ENCODE peak calls at places on chromosome 7, in five cellular contexts. U, S, P, Y and R are unnamed samples.

GRCh38 chr7:139451638-139452037 is 31.8 kb downstream of the KLRG2 start:
- DNase-seq in U (no peak), S (no peak), P (no peak), Y (no peak), R (no peak)

GRCh38 chr7:74206589-74207120 is 3.2 kb upstream of the LAT2 start:
- DNase-seq in U (peak; percentile 86), S (peak; percentile 77), P (peak; percentile 91), Y (peak; percentile 48), R (peak; percentile 88)

GRCh38 chr7:2092279-2092678 is 140.5 kb downstream of the MAD1L1 start:
- DNase-seq in U (no peak), S (no peak), P (no peak), Y (no peak), R (no peak)

GRCh38 chr7:21357146-21358097 is 70.5 kb upstream of the SP4 start:
- DNase-seq in U (no peak), S (no peak), P (no peak), Y (no peak), R (no peak)

GRCh38 chr7:141071855-141072547 is 1.9 kb upstream of the TMEM178B start:
- DNase-seq in U (peak; percentile 44), S (peak; percentile 13), P (no peak), Y (peak; percentile 57), R (no peak)

GRCh38 chr7:100865971-100866720 is 1.0 kb upstream of the TRIP6 start:
- DNase-seq in U (peak; percentile 72), S (no peak), P (peak; percentile 83), Y (no peak), R (no peak)

GRCh38 chr7:42972703-42973500 is 40.7 kb downstream of the MRPL32 start:
- DNase-seq in U (peak; percentile 10), S (peak; percentile 48), P (no peak), Y (no peak), R (peak; percentile 68)

GRCh38 chr7:107902381-107902780 is 11.4 kb downstream of the DLD start:
- DNase-seq in U (no peak), S (no peak), P (no peak), Y (no peak), R (no peak)

GRCh38 chr7:81482600-81483186 is 287.2 kb downstream of the HGF start:
- DNase-seq in U (no peak), S (peak; percentile 28), P (no peak), Y (peak; percentile 55), R (no peak)

GRCh38 chr7:40986351-40986873 is 716.5 kb downstream of the INHBA start:
- DNase-seq in U (no peak), S (peak; percentile 4), P (no peak), Y (no peak), R (no peak)

GRCh38 chr7:139051655-139052054 is 15.8 kb upstream of the ZC3HAV1L start:
- DNase-seq in U (no peak), S (no peak), P (no peak), Y (no peak), R (no peak)

GRCh38 chr7:135795846-135796570 is 47.4 kb upstream of the FAM180A start:
- DNase-seq in U (no peak), S (no peak), P (no peak), Y (no peak), R (no peak)

GRCh38 chr7:192701-193536 is 548 bp downstream of the FAM20C start:
- DNase-seq in U (peak; percentile 26), S (no peak), P (peak; percentile 47), Y (no peak), R (no peak)

GRCh38 chr7:79009647-79010046 is 443.8 kb downstream of the MAGI2 start:
- DNase-seq in U (no peak), S (no peak), P (no peak), Y (no peak), R (no peak)

GRCh38 chr7:45457591-45457990 is 116.6 kb upstream of the ADCY1 start:
- DNase-seq in U (no peak), S (no peak), P (no peak), Y (no peak), R (no peak)

GRCh38 chr7:125316451-125316850 is 386.8 kb upstream of the POT1 start:
- DNase-seq in U (no peak), S (no peak), P (no peak), Y (no peak), R (no peak)

GRCh38 chr7:1098243-1099153 is 10.6 kb downstream of the GPER1 start:
- DNase-seq in U (no peak), S (no peak), P (no peak), Y (no peak), R (no peak)

GRCh38 chr7:77413128-77413527 is 3.0 kb downstream of the GSAP start:
- DNase-seq in U (no peak), S (no peak), P (no peak), Y (no peak), R (no peak)

GRCh38 chr7:121202834-121203233 is 126.0 kb upstream of the WNT16 start:
- DNase-seq in U (no peak), S (no peak), P (no peak), Y (no peak), R (no peak)

GRCh38 chr7:151091003-151091402 is 4.7 kb downstream of the AGAP3 start:
- DNase-seq in U (no peak), S (no peak), P (no peak), Y (no peak), R (no peak)

GRCh38 chr7:66790219-66790618 is 49.7 kb downstream of the RABGEF1 start:
- DNase-seq in U (no peak), S (no peak), P (no peak), Y (no peak), R (no peak)

GRCh38 chr7:158124671-158125079 is 462.9 kb downstream of the PTPRN2 start:
- DNase-seq in U (no peak), S (no peak), P (no peak), Y (no peak), R (no peak)

GRCh38 chr7:76300210-76300731 is 2.2 kb upstream of the HSPB1 start:
- DNase-seq in U (peak; percentile 39), S (no peak), P (no peak), Y (no peak), R (no peak)

GRCh38 chr7:12685550-12685949 is 1.9 kb upstream of the ARL4A start:
- DNase-seq in U (peak; percentile 14), S (peak; percentile 71), P (peak; percentile 19), Y (no peak), R (peak; percentile 64)

GRCh38 chr7:99079104-99079503 is 64.8 kb downstream of the SMURF1 start:
- DNase-seq in U (no peak), S (no peak), P (no peak), Y (peak; percentile 15), R (no peak)

GRCh38 chr7:143038635-143039034 is 11.7 kb upstream of the OR9A2 start:
- DNase-seq in U (no peak), S (no peak), P (no peak), Y (no peak), R (no peak)